ENCODE peak calls at places on chromosomes 12 and 14, in nine cellular contexts. E is HepG2, G is H1, B is testis, P is NB4, L is lower leg skin, F is sigmoid colon, M is ovary, D is upper lobe of left lung. K is an unnamed sample.
A peak's percentile ranks its signal among the peaks of the same experiment; 100 is the strongest.

GRCh38 chr14:58954874-58955273 is 233.6 kb upstream of the DAAM1 start:
- DNase-seq in B (no peak), G (no peak), E (no peak), F (no peak), M (no peak), L (no peak), D (no peak), P (no peak), K (no peak)

GRCh38 chr14:93059917-93060545 is 55.7 kb downstream of the ITPK1 start:
- DNase-seq in B (no peak), P (peak; percentile 59), M (no peak), G (no peak), F (no peak), D (no peak), L (no peak), E (no peak), K (no peak)

GRCh38 chr14:20530771-20531571 is 25.6 kb downstream of the RNASE10 start:
- DNase-seq in P (peak; percentile 90), L (peak; percentile 92), M (peak; percentile 54), B (peak; percentile 74), E (peak; percentile 75), D (peak; percentile 65), G (peak; percentile 41), F (peak; percentile 82), K (peak; percentile 82)

GRCh38 chr12:43863770-43864366 is 28.0 kb downstream of the TMEM117 start:
- DNase-seq in B (no peak), M (no peak), E (no peak), D (no peak), F (no peak), G (no peak), L (no peak), P (no peak), K (no peak)

GRCh38 chr14:91946313-91947195 is 940 bp downstream of the FBLN5 start:
- DNase-seq in M (peak; percentile 45), E (no peak), L (peak; percentile 75), G (no peak), D (no peak), F (no peak), P (no peak), B (no peak), K (no peak)

GRCh38 chr12:93572712-93573551 is 457 bp downstream of the SOCS2 start:
- DNase-seq in L (no peak), E (no peak), F (peak; percentile 72), B (peak; percentile 43), G (no peak), M (peak; percentile 32), D (no peak), P (no peak), K (peak; percentile 81)

GRCh38 chr12:5329118-5329517 is 102.8 kb upstream of the NTF3 start:
- DNase-seq in P (no peak), E (no peak), G (no peak), B (no peak), F (no peak), D (no peak), M (no peak), L (no peak), K (no peak)

GRCh38 chr14:100781952-100782351 is 44.0 kb upstream of the MEG3 start:
- DNase-seq in F (peak; percentile 25), G (no peak), E (no peak), L (peak; percentile 61), M (no peak), P (no peak), D (peak; percentile 3), B (no peak), K (peak; percentile 18)

GRCh38 chr12:49867580-49868341 is 24.9 kb upstream of the BCDIN3D start:
- DNase-seq in L (peak; percentile 74), M (no peak), P (no peak), E (no peak), F (no peak), G (no peak), D (no peak), B (peak; percentile 53), K (no peak)

GRCh38 chr12:102120564-102120873 is 536 bp downstream of the PARPBP start:
- DNase-seq in M (no peak), E (peak; percentile 0), G (no peak), L (no peak), B (no peak), D (no peak), F (no peak), P (no peak), K (no peak)

GRCh38 chr14:54567224-54567633 is 301 bp downstream of the SAMD4A start:
- DNase-seq in F (no peak), E (no peak), P (no peak), M (no peak), B (peak; percentile 33), D (peak; percentile 23), L (peak; percentile 91), G (no peak), K (peak; percentile 81)

GRCh38 chr12:123471374-123472068 is 13.6 kb downstream of the SNRNP35 start:
- DNase-seq in B (peak; percentile 67), L (no peak), G (no peak), F (no peak), E (peak; percentile 50), D (no peak), P (no peak), M (no peak), K (no peak)

DNA sequence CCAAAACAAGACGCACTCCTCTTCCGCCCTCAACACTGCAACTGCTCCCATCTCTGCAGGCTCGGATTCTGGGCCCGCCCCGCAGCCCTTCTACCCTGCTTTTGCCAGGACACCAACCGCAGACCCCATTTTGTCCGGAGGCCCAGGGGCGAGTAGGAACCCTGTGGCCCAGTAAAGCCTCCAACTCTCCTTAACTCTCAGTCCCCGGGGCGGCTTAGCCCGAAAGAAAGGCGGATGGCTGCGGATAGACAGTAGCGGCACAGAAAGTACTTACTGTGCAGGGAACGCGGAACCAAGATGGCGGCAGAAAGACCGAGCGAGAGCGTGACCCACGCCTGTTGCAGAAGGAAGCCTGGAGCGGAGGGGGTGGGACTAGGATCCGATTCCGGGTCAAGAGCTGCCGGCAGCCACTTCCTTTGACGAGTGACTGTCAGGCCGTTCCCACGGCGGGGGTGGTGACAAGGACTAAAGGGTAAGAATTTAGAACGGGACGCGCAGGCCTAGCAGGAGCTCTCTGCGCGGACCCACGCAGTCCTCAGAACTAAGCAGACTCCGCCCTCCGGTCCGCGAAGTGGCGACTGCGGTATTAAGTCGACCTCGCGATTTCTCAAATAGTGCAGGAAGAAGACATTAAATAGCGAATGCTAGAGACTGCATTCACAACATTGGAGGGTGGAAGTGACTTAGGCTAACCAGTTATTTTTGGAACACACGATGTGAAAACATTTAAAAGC is at the start of gene NACA:
- DNase-seq in D (peak; percentile 100), P (peak; percentile 100), E (peak; percentile 95), M (peak; percentile 96), G (peak; percentile 84), F (peak; percentile 99), B (peak; percentile 100), L (peak; percentile 99), K (peak; percentile 100)
- TF ChIP-seq POLR2A in D (peak; percentile 95), P (peak; percentile 92), E (peak; percentile 92), M (peak; percentile 98), G (peak; percentile 93), F (peak; percentile 98), B (peak; percentile 51), L (peak; percentile 82), K (peak; percentile 95)

GRCh38 chr14:99461411-99461810 is 19.2 kb downstream of the SETD3 start:
- DNase-seq in M (no peak), L (no peak), P (no peak), E (no peak), D (no peak), B (no peak), F (no peak), G (no peak), K (no peak)

GRCh38 chr14:99459491-99460100 is 21.1 kb downstream of the SETD3 start:
- DNase-seq in G (no peak), E (no peak), L (no peak), F (no peak), D (no peak), M (no peak), B (no peak), P (no peak), K (no peak)

GRCh38 chr14:99462211-99462610 is 18.4 kb downstream of the SETD3 start:
- DNase-seq in E (no peak), L (no peak), M (no peak), B (no peak), F (no peak), G (no peak), D (no peak), P (no peak), K (no peak)

GRCh38 chr14:99463974-99464373 is 16.7 kb downstream of the SETD3 start:
- DNase-seq in F (no peak), M (no peak), E (no peak), B (no peak), P (no peak), L (no peak), D (no peak), G (no peak), K (no peak)

GRCh38 chr14:99460793-99461192 is 19.9 kb downstream of the SETD3 start:
- DNase-seq in L (no peak), F (no peak), D (no peak), M (no peak), B (no peak), G (no peak), E (no peak), P (peak; percentile 9), K (no peak)
- TF ChIP-seq CTCF in L (no peak), F (no peak), D (no peak), M (no peak), B (no peak), G (no peak), E (no peak), P (no peak), K (no peak)

GRCh38 chr12:124952801-124953200 is 36.1 kb downstream of the DHX37 start:
- DNase-seq in M (no peak), G (no peak), L (no peak), E (no peak), B (no peak), D (no peak), F (no peak), P (no peak), K (no peak)
- TF ChIP-seq POLR2A in M (no peak), G (no peak), L (no peak), E (no peak), B (no peak), D (no peak), F (no peak), P (no peak), K (no peak)

GRCh38 chr14:63308723-63309317 is 9.9 kb downstream of the GPHB5 start:
- DNase-seq in P (peak; percentile 12), F (no peak), B (no peak), L (no peak), M (no peak), E (peak; percentile 40), D (no peak), G (peak; percentile 23), K (no peak)
- TF ChIP-seq CTCF in P (peak; percentile 52), F (no peak), B (no peak), L (no peak), M (no peak), E (peak; percentile 58), D (no peak), G (peak; percentile 62), K (peak; percentile 7)

DNA sequence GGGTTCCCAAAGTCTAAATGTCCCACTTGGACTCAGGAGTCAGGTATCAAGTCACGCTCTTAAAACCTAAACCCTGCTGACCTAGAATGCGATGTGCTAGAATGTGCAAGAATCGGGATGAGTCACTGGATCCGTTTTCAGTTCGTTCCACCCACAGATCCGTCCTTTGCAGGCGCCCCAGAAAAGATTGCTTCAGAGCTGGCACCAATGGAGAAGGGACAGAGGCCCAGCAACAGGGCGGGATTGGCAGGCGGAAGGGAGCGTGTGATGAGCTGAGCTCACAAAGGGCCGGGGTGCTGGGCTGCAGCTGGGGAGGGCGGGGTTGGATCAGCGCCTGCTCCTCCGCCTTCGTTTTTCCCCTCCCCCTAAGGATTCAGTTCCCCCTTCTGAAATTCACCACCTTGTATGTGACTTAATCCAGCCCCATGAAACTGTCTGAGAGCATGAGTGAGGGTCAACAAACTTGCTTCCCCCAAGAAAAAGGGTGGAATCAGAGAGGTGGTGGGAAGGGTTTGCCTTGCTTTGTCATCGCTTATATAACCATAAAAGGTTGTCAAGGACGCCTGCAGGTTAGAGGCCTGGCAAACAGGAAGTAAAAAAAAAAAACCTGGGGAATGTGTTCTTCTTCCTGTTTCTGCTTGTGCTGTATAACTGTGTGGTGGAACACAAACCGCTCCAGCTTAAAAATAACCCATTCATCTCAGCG is 2.8 kb upstream of the UBC start:
- DNase-seq in B (peak; percentile 98), G (peak; percentile 97), E (peak; percentile 99), L (peak; percentile 99), P (peak; percentile 100), F (peak; percentile 100), M (peak; percentile 96), D (peak; percentile 98), K (peak; percentile 98)
- TF ChIP-seq POLR2A in B (peak; percentile 19), G (no peak), E (peak; percentile 54), L (peak; percentile 72), P (peak; percentile 71), F (peak; percentile 28), M (peak; percentile 62), D (peak; percentile 62), K (no peak)

K was measured in suprapubic skin.